ENCODE peak calls at places on chromosomes 6 and 20, in five cellular contexts. O is T-helper 17 cell, Y is amniotic stem cell, X is fibroblast of pulmonary artery, G is NCI-H2081 treated with DMSO at 0.1 percent for 48 hours. C is an unnamed sample.
A peak's percentile ranks its signal among the peaks of the same experiment; 100 is the strongest.

GRCh38 chr6:138795809-138796469 is at the start of gene ECT2L:
- DNase-seq in Y (no peak), X (peak; percentile 46), O (no peak), G (no peak), C (peak; percentile 62)

GRCh38 chr6:7148100-7148822 is 40.5 kb downstream of the RREB1 start:
- DNase-seq in X (no peak), O (no peak), Y (peak; percentile 19), G (no peak), C (peak; percentile 85)

GRCh38 chr20:46084805-46085792 is 4.7 kb downstream of the NCOA5 start:
- DNase-seq in G (no peak), Y (no peak), X (peak; percentile 72), O (no peak), C (peak; percentile 68)

GRCh38 chr6:111030008-111031006 is 48.5 kb downstream of the RPF2 start:
- DNase-seq in G (no peak), O (no peak), X (peak; percentile 22), Y (no peak), C (peak; percentile 56)

GRCh38 chr6:48840896-48841295 is 622.2 kb downstream of the MMUT start:
- DNase-seq in Y (no peak), G (no peak), X (no peak), O (no peak), C (peak; percentile 20)

GRCh38 chr6:90103056-90103793 is 193.4 kb downstream of the BACH2 start:
- DNase-seq in Y (no peak), X (no peak), O (no peak), G (no peak), C (no peak)

GRCh38 chr6:109381007-109381746 is 1.1 kb downstream of the CD164 start:
- DNase-seq in G (no peak), Y (no peak), X (no peak), O (no peak), C (peak; percentile 33)

GRCh38 chr6:100372326-100372725 is 92.4 kb downstream of the SIM1 start:
- DNase-seq in G (no peak), Y (no peak), O (no peak), X (no peak), C (no peak)

GRCh38 chr6:145784683-145785082 is 29.9 kb downstream of the FBXO30 start:
- DNase-seq in Y (no peak), G (no peak), X (no peak), O (no peak), C (no peak)

GRCh38 chr6:75076009-75076408 is 129.8 kb downstream of the COL12A1 start:
- DNase-seq in X (no peak), Y (no peak), G (no peak), O (no peak), C (no peak)

GRCh38 chr6:56953597-56954388 is 1.1 kb upstream of the BEND6 start:
- DNase-seq in X (no peak), Y (no peak), G (no peak), O (no peak), C (peak; percentile 19)

GRCh38 chr6:167849846-167850459 is 23.2 kb downstream of the AFDN start:
- DNase-seq in X (peak; percentile 53), Y (no peak), G (no peak), O (no peak), C (no peak)

GRCh38 chr20:25050501-25051350 is 7.2 kb downstream of the ACSS1 start:
- DNase-seq in G (no peak), X (no peak), O (no peak), Y (no peak), C (no peak)

GRCh38 chr6:136058852-136059251 is 191.3 kb downstream of the MTFR2 start:
- DNase-seq in X (no peak), O (no peak), G (no peak), Y (no peak), C (no peak)

GRCh38 chr6:158311193-158311592 is 1.1 kb upstream of the TULP4 start:
- DNase-seq in O (no peak), Y (no peak), X (peak; percentile 6), G (no peak), C (peak; percentile 66)

GRCh38 chr6:15086273-15087158 is 159.4 kb upstream of the JARID2 start:
- DNase-seq in X (no peak), Y (no peak), G (no peak), O (no peak), C (no peak)

GRCh38 chr20:36315545-36316351 is 9.6 kb downstream of the DLGAP4 start:
- DNase-seq in O (no peak), G (no peak), X (no peak), Y (no peak), C (no peak)

GRCh38 chr6:168609914-168610490 is 169.0 kb downstream of the SMOC2 start:
- DNase-seq in Y (no peak), O (no peak), X (no peak), G (no peak), C (no peak)

GRCh38 chr20:45163071-45163803 is 11.5 kb upstream of the PI3 start:
- DNase-seq in O (no peak), X (no peak), G (no peak), Y (no peak), C (no peak)

GRCh38 chr20:63087872-63088680 is 81.3 kb upstream of the BHLHE23 start:
- DNase-seq in Y (no peak), G (peak; percentile 42), X (no peak), O (peak; percentile 3), C (no peak)

GRCh38 chr6:91691449-91691848 is 1104.6 kb upstream of the MAP3K7 start:
- DNase-seq in Y (no peak), G (no peak), O (no peak), X (no peak), C (no peak)